ENCODE peak calls at places on chromosomes 11 and 22, in nine cellular contexts. One of them, this sample, is unnamed.

GRCh38 chr11:46674463-46675287 is 25.7 kb downstream of the ARHGAP1 start:
- DNase-seq in SW480: no peak
- DNase-seq in activated CD8-positive, alpha-beta T cell treated with anti-CD3 and anti-CD28 coated beads, Interleukin-2, amount 10 ng/mL, durations not matched to agents 7 days and 5 days: peak; percentile 44
- DNase-seq in iris pigment epithelial cell: peak; percentile 75
- DNase-seq in neuronal stem cell: peak; percentile 8
- DNase-seq in neural progenitor cell: peak; percentile 77
- DNase-seq in AG04450: no peak
- DNase-seq in transverse colon: peak; percentile 54
- DNase-seq in KBM-7: peak; percentile 75
- DNase-seq in this sample: no peak

GRCh38 chr11:60924906-60925684 is 835 bp downstream of the TMEM132A start:
- DNase-seq in transverse colon: no peak
- DNase-seq in SW480: no peak
- DNase-seq in KBM-7: no peak
- DNase-seq in activated CD8-positive, alpha-beta T cell treated with anti-CD3 and anti-CD28 coated beads, Interleukin-2, amount 10 ng/mL, durations not matched to agents 7 days and 5 days: no peak
- DNase-seq in iris pigment epithelial cell: no peak
- DNase-seq in neuronal stem cell: no peak
- DNase-seq in neural progenitor cell: peak; percentile 41
- DNase-seq in AG04450: no peak
- DNase-seq in this sample: no peak

GRCh38 chr22:50308597-50308935 is 1.1 kb upstream of the PLXNB2 start:
- DNase-seq in neural progenitor cell: peak; percentile 39
- DNase-seq in iris pigment epithelial cell: no peak
- DNase-seq in SW480: no peak
- DNase-seq in KBM-7: peak; percentile 85
- DNase-seq in activated CD8-positive, alpha-beta T cell treated with anti-CD3 and anti-CD28 coated beads, Interleukin-2, amount 10 ng/mL, durations not matched to agents 7 days and 5 days: no peak
- DNase-seq in AG04450: no peak
- DNase-seq in transverse colon: peak; percentile 78
- DNase-seq in neuronal stem cell: no peak
- DNase-seq in this sample: no peak

GRCh38 chr11:44402466-44403075 is 92.6 kb upstream of the ALX4 start:
- DNase-seq in SW480: no peak
- DNase-seq in iris pigment epithelial cell: no peak
- DNase-seq in transverse colon: no peak
- DNase-seq in KBM-7: no peak
- DNase-seq in neuronal stem cell: no peak
- DNase-seq in neural progenitor cell: no peak
- DNase-seq in AG04450: no peak
- DNase-seq in activated CD8-positive, alpha-beta T cell treated with anti-CD3 and anti-CD28 coated beads, Interleukin-2, amount 10 ng/mL, durations not matched to agents 7 days and 5 days: no peak
- DNase-seq in this sample: no peak

GRCh38 chr11:39192671-39193070 is 2266.8 kb downstream of the LRRC4C start:
- DNase-seq in transverse colon: no peak
- DNase-seq in neural progenitor cell: no peak
- DNase-seq in neuronal stem cell: no peak
- DNase-seq in AG04450: no peak
- DNase-seq in activated CD8-positive, alpha-beta T cell treated with anti-CD3 and anti-CD28 coated beads, Interleukin-2, amount 10 ng/mL, durations not matched to agents 7 days and 5 days: no peak
- DNase-seq in iris pigment epithelial cell: no peak
- DNase-seq in SW480: no peak
- DNase-seq in KBM-7: no peak
- DNase-seq in this sample: no peak

GRCh38 chr11:86687083-86687799 is 14.8 kb upstream of the ME3 start:
- DNase-seq in neuronal stem cell: no peak
- DNase-seq in AG04450: no peak
- DNase-seq in neural progenitor cell: no peak
- DNase-seq in activated CD8-positive, alpha-beta T cell treated with anti-CD3 and anti-CD28 coated beads, Interleukin-2, amount 10 ng/mL, durations not matched to agents 7 days and 5 days: no peak
- DNase-seq in iris pigment epithelial cell: no peak
- DNase-seq in KBM-7: no peak
- DNase-seq in SW480: no peak
- DNase-seq in transverse colon: no peak
- DNase-seq in this sample: no peak

GRCh38 chr11:45333023-45333422 is 46.9 kb upstream of the SYT13 start:
- DNase-seq in neuronal stem cell: no peak
- DNase-seq in AG04450: no peak
- DNase-seq in iris pigment epithelial cell: no peak
- DNase-seq in activated CD8-positive, alpha-beta T cell treated with anti-CD3 and anti-CD28 coated beads, Interleukin-2, amount 10 ng/mL, durations not matched to agents 7 days and 5 days: no peak
- DNase-seq in KBM-7: no peak
- DNase-seq in SW480: no peak
- DNase-seq in neural progenitor cell: no peak
- DNase-seq in transverse colon: no peak
- DNase-seq in this sample: no peak

GRCh38 chr11:29255401-29255800 is 761.4 kb downstream of the KCNA4 start:
- DNase-seq in AG04450: no peak
- DNase-seq in KBM-7: no peak
- DNase-seq in neural progenitor cell: no peak
- DNase-seq in transverse colon: no peak
- DNase-seq in SW480: no peak
- DNase-seq in activated CD8-positive, alpha-beta T cell treated with anti-CD3 and anti-CD28 coated beads, Interleukin-2, amount 10 ng/mL, durations not matched to agents 7 days and 5 days: no peak
- DNase-seq in iris pigment epithelial cell: no peak
- DNase-seq in neuronal stem cell: no peak
- DNase-seq in this sample: no peak

GRCh38 chr11:94658386-94658785 is 91.2 kb downstream of the PIWIL4 start:
- DNase-seq in SW480: no peak
- DNase-seq in neuronal stem cell: no peak
- DNase-seq in transverse colon: no peak
- DNase-seq in neural progenitor cell: no peak
- DNase-seq in activated CD8-positive, alpha-beta T cell treated with anti-CD3 and anti-CD28 coated beads, Interleukin-2, amount 10 ng/mL, durations not matched to agents 7 days and 5 days: no peak
- DNase-seq in AG04450: no peak
- DNase-seq in KBM-7: no peak
- DNase-seq in iris pigment epithelial cell: no peak
- DNase-seq in this sample: no peak

GRCh38 chr11:96167787-96168186 is 175.2 kb downstream of the MAML2 start:
- DNase-seq in iris pigment epithelial cell: no peak
- DNase-seq in KBM-7: no peak
- DNase-seq in neuronal stem cell: no peak
- DNase-seq in AG04450: no peak
- DNase-seq in neural progenitor cell: no peak
- DNase-seq in transverse colon: no peak
- DNase-seq in activated CD8-positive, alpha-beta T cell treated with anti-CD3 and anti-CD28 coated beads, Interleukin-2, amount 10 ng/mL, durations not matched to agents 7 days and 5 days: no peak
- DNase-seq in SW480: no peak
- DNase-seq in this sample: no peak

GRCh38 chr11:60951909-60952741 is at the start of gene SLC15A3:
- DNase-seq in SW480: no peak
- DNase-seq in KBM-7: peak; percentile 75
- DNase-seq in iris pigment epithelial cell: peak; percentile 47
- DNase-seq in activated CD8-positive, alpha-beta T cell treated with anti-CD3 and anti-CD28 coated beads, Interleukin-2, amount 10 ng/mL, durations not matched to agents 7 days and 5 days: peak; percentile 63
- DNase-seq in AG04450: no peak
- DNase-seq in neuronal stem cell: no peak
- DNase-seq in transverse colon: peak; percentile 72
- DNase-seq in neural progenitor cell: peak; percentile 49
- DNase-seq in this sample: no peak

GRCh38 chr11:108698844-108699642 is 34.2 kb downstream of the DDX10 start:
- DNase-seq in SW480: no peak
- DNase-seq in activated CD8-positive, alpha-beta T cell treated with anti-CD3 and anti-CD28 coated beads, Interleukin-2, amount 10 ng/mL, durations not matched to agents 7 days and 5 days: no peak
- DNase-seq in iris pigment epithelial cell: peak; percentile 42
- DNase-seq in AG04450: no peak
- DNase-seq in neural progenitor cell: no peak
- DNase-seq in neuronal stem cell: no peak
- DNase-seq in transverse colon: no peak
- DNase-seq in KBM-7: no peak
- DNase-seq in this sample: no peak

GRCh38 chr11:117941163-117941707 is 12.0 kb upstream of the TMPRSS13 start:
- DNase-seq in AG04450: no peak
- DNase-seq in iris pigment epithelial cell: no peak
- DNase-seq in neuronal stem cell: no peak
- DNase-seq in SW480: peak; percentile 51
- DNase-seq in activated CD8-positive, alpha-beta T cell treated with anti-CD3 and anti-CD28 coated beads, Interleukin-2, amount 10 ng/mL, durations not matched to agents 7 days and 5 days: peak; percentile 21
- DNase-seq in transverse colon: no peak
- DNase-seq in KBM-7: no peak
- DNase-seq in neural progenitor cell: no peak
- DNase-seq in this sample: no peak

GRCh38 chr11:75301602-75302345 is 49.7 kb downstream of the ARRB1 start:
- DNase-seq in AG04450: no peak
- DNase-seq in KBM-7: no peak
- DNase-seq in SW480: no peak
- DNase-seq in neural progenitor cell: no peak
- DNase-seq in neuronal stem cell: no peak
- DNase-seq in transverse colon: peak; percentile 32
- DNase-seq in activated CD8-positive, alpha-beta T cell treated with anti-CD3 and anti-CD28 coated beads, Interleukin-2, amount 10 ng/mL, durations not matched to agents 7 days and 5 days: no peak
- DNase-seq in iris pigment epithelial cell: no peak
- DNase-seq in this sample: no peak

GRCh38 chr11:129911298-129911697 is 15.9 kb upstream of the NFRKB start:
- DNase-seq in SW480: no peak
- DNase-seq in KBM-7: peak; percentile 9
- DNase-seq in AG04450: no peak
- DNase-seq in activated CD8-positive, alpha-beta T cell treated with anti-CD3 and anti-CD28 coated beads, Interleukin-2, amount 10 ng/mL, durations not matched to agents 7 days and 5 days: no peak
- DNase-seq in transverse colon: no peak
- DNase-seq in neural progenitor cell: no peak
- DNase-seq in neuronal stem cell: no peak
- DNase-seq in iris pigment epithelial cell: peak; percentile 60
- DNase-seq in this sample: no peak

GRCh38 chr11:72236083-72236697 is 7.8 kb downstream of the PHOX2A start:
- DNase-seq in neural progenitor cell: no peak
- DNase-seq in SW480: no peak
- DNase-seq in KBM-7: no peak
- DNase-seq in iris pigment epithelial cell: no peak
- DNase-seq in transverse colon: no peak
- DNase-seq in AG04450: no peak
- DNase-seq in neuronal stem cell: no peak
- DNase-seq in activated CD8-positive, alpha-beta T cell treated with anti-CD3 and anti-CD28 coated beads, Interleukin-2, amount 10 ng/mL, durations not matched to agents 7 days and 5 days: no peak
- DNase-seq in this sample: no peak

GRCh38 chr11:12506502-12506921 is 129.1 kb downstream of the PARVA start:
- DNase-seq in neuronal stem cell: no peak
- DNase-seq in transverse colon: no peak
- DNase-seq in neural progenitor cell: no peak
- DNase-seq in SW480: no peak
- DNase-seq in activated CD8-positive, alpha-beta T cell treated with anti-CD3 and anti-CD28 coated beads, Interleukin-2, amount 10 ng/mL, durations not matched to agents 7 days and 5 days: no peak
- DNase-seq in iris pigment epithelial cell: peak; percentile 57
- DNase-seq in AG04450: no peak
- DNase-seq in KBM-7: no peak
- DNase-seq in this sample: no peak

GRCh38 chr11:124674571-124674970 is 867 bp downstream of the SPA17 start:
- DNase-seq in transverse colon: no peak
- DNase-seq in activated CD8-positive, alpha-beta T cell treated with anti-CD3 and anti-CD28 coated beads, Interleukin-2, amount 10 ng/mL, durations not matched to agents 7 days and 5 days: no peak
- DNase-seq in neural progenitor cell: no peak
- DNase-seq in AG04450: no peak
- DNase-seq in neuronal stem cell: no peak
- DNase-seq in SW480: no peak
- DNase-seq in iris pigment epithelial cell: no peak
- DNase-seq in KBM-7: no peak
- DNase-seq in this sample: no peak

GRCh38 chr11:3156282-3156660 is 8.8 kb downstream of the OSBPL5 start:
- DNase-seq in neuronal stem cell: no peak
- DNase-seq in SW480: no peak
- DNase-seq in iris pigment epithelial cell: no peak
- DNase-seq in KBM-7: no peak
- DNase-seq in neural progenitor cell: no peak
- DNase-seq in AG04450: no peak
- DNase-seq in transverse colon: no peak
- DNase-seq in activated CD8-positive, alpha-beta T cell treated with anti-CD3 and anti-CD28 coated beads, Interleukin-2, amount 10 ng/mL, durations not matched to agents 7 days and 5 days: no peak
- DNase-seq in this sample: no peak

GRCh38 chr11:40130427-40130826 is 1329.0 kb downstream of the LRRC4C start:
- DNase-seq in activated CD8-positive, alpha-beta T cell treated with anti-CD3 and anti-CD28 coated beads, Interleukin-2, amount 10 ng/mL, durations not matched to agents 7 days and 5 days: no peak
- DNase-seq in SW480: peak; percentile 13
- DNase-seq in iris pigment epithelial cell: no peak
- DNase-seq in neuronal stem cell: peak; percentile 1
- DNase-seq in transverse colon: no peak
- DNase-seq in neural progenitor cell: peak; percentile 72
- DNase-seq in AG04450: no peak
- DNase-seq in KBM-7: no peak
- DNase-seq in this sample: no peak

GRCh38 chr11:81707881-81708280 is 1025.8 kb downstream of the FAM181B start:
- DNase-seq in SW480: no peak
- DNase-seq in KBM-7: no peak
- DNase-seq in neuronal stem cell: no peak
- DNase-seq in transverse colon: no peak
- DNase-seq in AG04450: no peak
- DNase-seq in iris pigment epithelial cell: no peak
- DNase-seq in neural progenitor cell: peak; percentile 13
- DNase-seq in activated CD8-positive, alpha-beta T cell treated with anti-CD3 and anti-CD28 coated beads, Interleukin-2, amount 10 ng/mL, durations not matched to agents 7 days and 5 days: no peak
- DNase-seq in this sample: no peak

GRCh38 chr11:119594639-119595249 is 134.3 kb downstream of the NECTIN1 start:
- DNase-seq in neural progenitor cell: no peak
- DNase-seq in iris pigment epithelial cell: peak; percentile 72
- DNase-seq in transverse colon: no peak
- DNase-seq in neuronal stem cell: no peak
- DNase-seq in activated CD8-positive, alpha-beta T cell treated with anti-CD3 and anti-CD28 coated beads, Interleukin-2, amount 10 ng/mL, durations not matched to agents 7 days and 5 days: no peak
- DNase-seq in AG04450: peak; percentile 37
- DNase-seq in KBM-7: peak; percentile 42
- DNase-seq in SW480: no peak
- DNase-seq in this sample: no peak

GRCh38 chr11:4684631-4685285 is 12.9 kb downstream of the OR51E2 start:
- DNase-seq in SW480: no peak
- DNase-seq in neural progenitor cell: no peak
- DNase-seq in iris pigment epithelial cell: no peak
- DNase-seq in AG04450: no peak
- DNase-seq in KBM-7: no peak
- DNase-seq in neuronal stem cell: no peak
- DNase-seq in activated CD8-positive, alpha-beta T cell treated with anti-CD3 and anti-CD28 coated beads, Interleukin-2, amount 10 ng/mL, durations not matched to agents 7 days and 5 days: no peak
- DNase-seq in transverse colon: no peak
- DNase-seq in this sample: no peak

GRCh38 chr11:12831471-12832202 is 157.4 kb downstream of the TEAD1 start:
- DNase-seq in activated CD8-positive, alpha-beta T cell treated with anti-CD3 and anti-CD28 coated beads, Interleukin-2, amount 10 ng/mL, durations not matched to agents 7 days and 5 days: no peak
- DNase-seq in neuronal stem cell: no peak
- DNase-seq in transverse colon: no peak
- DNase-seq in AG04450: no peak
- DNase-seq in iris pigment epithelial cell: no peak
- DNase-seq in KBM-7: no peak
- DNase-seq in neural progenitor cell: no peak
- DNase-seq in SW480: no peak
- DNase-seq in this sample: no peak

GRCh38 chr22:41191467-41191866 is 13.6 kb upstream of the L3MBTL2 start:
- DNase-seq in transverse colon: no peak
- DNase-seq in neural progenitor cell: no peak
- DNase-seq in iris pigment epithelial cell: no peak
- DNase-seq in neuronal stem cell: no peak
- DNase-seq in activated CD8-positive, alpha-beta T cell treated with anti-CD3 and anti-CD28 coated beads, Interleukin-2, amount 10 ng/mL, durations not matched to agents 7 days and 5 days: no peak
- DNase-seq in KBM-7: no peak
- DNase-seq in AG04450: no peak
- DNase-seq in SW480: no peak
- DNase-seq in this sample: no peak

GRCh38 chr11:1826552-1827094 is 8.2 kb upstream of the SYT8 start:
- DNase-seq in transverse colon: peak; percentile 56
- DNase-seq in KBM-7: no peak
- DNase-seq in activated CD8-positive, alpha-beta T cell treated with anti-CD3 and anti-CD28 coated beads, Interleukin-2, amount 10 ng/mL, durations not matched to agents 7 days and 5 days: no peak
- DNase-seq in AG04450: no peak
- DNase-seq in neural progenitor cell: no peak
- DNase-seq in neuronal stem cell: no peak
- DNase-seq in iris pigment epithelial cell: peak; percentile 38
- DNase-seq in SW480: peak; percentile 70
- DNase-seq in this sample: peak; percentile 32

GRCh38 chr11:44286911-44287310 is 23.0 kb downstream of the ALX4 start:
- DNase-seq in AG04450: no peak
- DNase-seq in SW480: no peak
- DNase-seq in transverse colon: no peak
- DNase-seq in neuronal stem cell: no peak
- DNase-seq in neural progenitor cell: no peak
- DNase-seq in iris pigment epithelial cell: no peak
- DNase-seq in KBM-7: no peak
- DNase-seq in activated CD8-positive, alpha-beta T cell treated with anti-CD3 and anti-CD28 coated beads, Interleukin-2, amount 10 ng/mL, durations not matched to agents 7 days and 5 days: no peak
- DNase-seq in this sample: no peak

GRCh38 chr22:19849800-19850481 is 4.7 kb downstream of the GNB1L start:
- DNase-seq in neural progenitor cell: no peak
- DNase-seq in SW480: no peak
- DNase-seq in KBM-7: no peak
- DNase-seq in AG04450: no peak
- DNase-seq in neuronal stem cell: no peak
- DNase-seq in transverse colon: no peak
- DNase-seq in iris pigment epithelial cell: no peak
- DNase-seq in activated CD8-positive, alpha-beta T cell treated with anti-CD3 and anti-CD28 coated beads, Interleukin-2, amount 10 ng/mL, durations not matched to agents 7 days and 5 days: no peak
- DNase-seq in this sample: no peak

GRCh38 chr11:44725016-44725651 is 1.6 kb upstream of the TSPAN18 start:
- DNase-seq in neural progenitor cell: no peak
- DNase-seq in iris pigment epithelial cell: no peak
- DNase-seq in AG04450: no peak
- DNase-seq in neuronal stem cell: no peak
- DNase-seq in SW480: no peak
- DNase-seq in KBM-7: no peak
- DNase-seq in activated CD8-positive, alpha-beta T cell treated with anti-CD3 and anti-CD28 coated beads, Interleukin-2, amount 10 ng/mL, durations not matched to agents 7 days and 5 days: no peak
- DNase-seq in transverse colon: no peak
- DNase-seq in this sample: no peak

GRCh38 chr11:28736256-28736655 is 628.1 kb downstream of the METTL15 start:
- DNase-seq in activated CD8-positive, alpha-beta T cell treated with anti-CD3 and anti-CD28 coated beads, Interleukin-2, amount 10 ng/mL, durations not matched to agents 7 days and 5 days: no peak
- DNase-seq in SW480: no peak
- DNase-seq in KBM-7: no peak
- DNase-seq in iris pigment epithelial cell: peak; percentile 32
- DNase-seq in neural progenitor cell: no peak
- DNase-seq in AG04450: no peak
- DNase-seq in transverse colon: no peak
- DNase-seq in neuronal stem cell: no peak
- DNase-seq in this sample: no peak

GRCh38 chr11:74577624-74578396 is 14.6 kb upstream of the POLD3 start:
- DNase-seq in AG04450: no peak
- DNase-seq in neuronal stem cell: no peak
- DNase-seq in activated CD8-positive, alpha-beta T cell treated with anti-CD3 and anti-CD28 coated beads, Interleukin-2, amount 10 ng/mL, durations not matched to agents 7 days and 5 days: no peak
- DNase-seq in neural progenitor cell: no peak
- DNase-seq in iris pigment epithelial cell: no peak
- DNase-seq in KBM-7: no peak
- DNase-seq in SW480: no peak
- DNase-seq in transverse colon: no peak
- DNase-seq in this sample: peak; percentile 31